ENCODE peak calls at places on chromosomes 4 and X, in nine cellular contexts. Z, V, Y, H, Q, G, T, J and M are unnamed samples.

GRCh38 chr4:107349266-107349665 is 313.2 kb upstream of the DKK2 start:
- DNase-seq in Z (no peak), V (no peak), Y (no peak), H (no peak), Q (no peak), G (no peak), T (no peak), J (no peak), M (no peak)

GRCh38 chr4:124322234-124322831 is 390.2 kb downstream of the ANKRD50 start:
- DNase-seq in Z (no peak), V (peak; percentile 29), Y (peak; percentile 73), H (no peak), Q (peak; percentile 69), G (no peak), T (peak; percentile 64), J (no peak), M (no peak)

GRCh38 chrX:22389544-22390243 is 117.0 kb downstream of the CBLL2 start:
- DNase-seq in Z (no peak), V (no peak), Y (peak; percentile 80), H (no peak), Q (peak; percentile 73), G (no peak), T (peak; percentile 92), J (no peak), M (no peak)

GRCh38 chr4:15040916-15041463 is 38.7 kb downstream of the CPEB2 start:
- DNase-seq in Z (no peak), V (no peak), Y (peak; percentile 43), H (no peak), Q (no peak), G (no peak), T (peak; percentile 44), J (no peak), M (no peak)

GRCh38 chrX:70434914-70435586 is 9.6 kb upstream of the DLG3 start:
- DNase-seq in Z (no peak), V (peak; percentile 10), Y (peak; percentile 55), H (peak; percentile 34), Q (no peak), G (no peak), T (peak; percentile 18), J (no peak), M (no peak)

GRCh38 chr4:102429553-102429952 is 71.6 kb upstream of the NFKB1 start:
- DNase-seq in Z (no peak), V (no peak), Y (peak; percentile 93), H (no peak), Q (peak; percentile 86), G (no peak), T (peak; percentile 79), J (no peak), M (no peak)

GRCh38 chrX:42976729-42977366 is 198.9 kb upstream of the PPP1R2C start:
- DNase-seq in Z (no peak), V (no peak), Y (no peak), H (no peak), Q (no peak), G (no peak), T (no peak), J (no peak), M (no peak)

GRCh38 chr4:75432683-75433082 is 81.5 kb downstream of the RCHY1 start:
- DNase-seq in Z (no peak), V (peak; percentile 31), Y (peak; percentile 27), H (no peak), Q (peak; percentile 43), G (no peak), T (peak; percentile 28), J (no peak), M (no peak)

GRCh38 chrX:131741103-131741581 is 197.3 kb downstream of the OR13H1 start:
- DNase-seq in Z (no peak), V (no peak), Y (no peak), H (no peak), Q (no peak), G (no peak), T (peak; percentile 77), J (no peak), M (no peak)

GRCh38 chr4:151604238-151604637 is 156.6 kb downstream of the GATB start:
- DNase-seq in Z (no peak), V (no peak), Y (peak; percentile 44), H (no peak), Q (peak; percentile 36), G (no peak), T (peak; percentile 46), J (no peak), M (no peak)

DNA sequence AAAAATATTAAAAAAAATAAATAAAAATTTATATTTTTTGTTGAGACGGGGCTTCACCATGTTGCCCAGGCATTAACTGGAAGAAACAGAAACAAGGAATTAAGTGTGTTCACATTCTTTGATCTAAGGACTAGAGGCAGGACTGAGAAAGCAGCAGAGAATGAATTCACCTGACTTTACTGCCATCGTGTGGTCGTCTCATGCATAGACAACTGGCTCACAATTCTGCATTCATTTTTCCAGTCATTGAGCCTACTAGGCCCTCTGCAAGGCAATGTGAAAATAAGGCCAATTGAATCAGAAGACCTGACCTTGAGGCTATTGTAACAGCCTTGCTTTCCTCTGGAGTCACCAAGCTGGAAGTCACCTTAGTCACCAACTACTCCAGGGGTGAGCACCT is 37.4 kb downstream of the LHFPL1 start:
- DNase-seq in Z (no peak), V (peak; percentile 79), Y (peak; percentile 62), H (no peak), Q (peak; percentile 51), G (no peak), T (peak; percentile 64), J (peak; percentile 3), M (no peak)
- TF ChIP-seq CTCF in Z (no peak), V (peak; percentile 89), Y (peak; percentile 55), H (peak; percentile 54), Q (peak; percentile 62), G (peak; percentile 40), T (peak; percentile 83), J (peak; percentile 52), M (peak; percentile 30)

DNA sequence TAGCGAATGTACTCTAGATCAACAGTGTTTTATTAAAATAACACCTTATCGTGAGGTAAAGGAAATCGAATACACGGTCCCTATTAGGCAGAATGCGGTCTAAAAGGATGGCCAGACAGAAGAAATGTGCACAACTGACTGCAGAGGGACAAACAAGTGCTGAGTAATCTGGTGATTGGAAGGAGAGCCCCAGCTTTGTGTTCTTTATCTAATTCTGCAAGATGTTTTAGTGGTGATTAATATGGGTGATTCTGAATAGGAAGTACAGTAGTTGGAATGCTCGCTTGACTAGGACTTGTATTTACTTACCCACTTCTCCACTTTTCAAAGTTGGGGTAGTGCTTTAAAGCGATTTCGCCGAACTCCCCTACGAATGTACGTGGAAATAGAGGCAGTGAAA is 1.2 kb downstream of the WDR44 start:
- DNase-seq in Z (no peak), V (peak; percentile 19), Y (peak; percentile 67), H (no peak), Q (peak; percentile 47), G (no peak), T (peak; percentile 68), J (no peak), M (no peak)
- TF ChIP-seq CTCF in Z (no peak), V (no peak), Y (no peak), H (no peak), Q (no peak), G (no peak), T (no peak), J (no peak), M (no peak)

GRCh38 chr4:52425751-52426326 is 233.3 kb downstream of the USP46 start:
- DNase-seq in Z (no peak), V (no peak), Y (no peak), H (no peak), Q (peak; percentile 44), G (no peak), T (no peak), J (no peak), M (no peak)

GRCh38 chr4:52423967-52424366 is 235.1 kb downstream of the USP46 start:
- DNase-seq in Z (no peak), V (no peak), Y (no peak), H (no peak), Q (peak; percentile 18), G (no peak), T (no peak), J (no peak), M (no peak)

GRCh38 chr4:52420330-52420729 is 238.8 kb downstream of the USP46 start:
- DNase-seq in Z (no peak), V (no peak), Y (no peak), H (no peak), Q (no peak), G (peak; percentile 61), T (no peak), J (no peak), M (no peak)

GRCh38 chr4:52421811-52422213 is 237.3 kb downstream of the USP46 start:
- DNase-seq in Z (no peak), V (no peak), Y (no peak), H (no peak), Q (no peak), G (no peak), T (peak; percentile 74), J (no peak), M (no peak)
- TF ChIP-seq CTCF in Z (no peak), V (no peak), Y (no peak), H (no peak), Q (no peak), G (no peak), T (no peak), J (no peak), M (no peak)

GRCh38 chr4:46329118-46329976 is 60.6 kb downstream of the GABRA2 start:
- DNase-seq in Z (no peak), V (peak; percentile 78), Y (peak; percentile 56), H (no peak), Q (peak; percentile 74), G (no peak), T (peak; percentile 44), J (no peak), M (no peak)
- TF ChIP-seq CTCF in Z (no peak), V (peak; percentile 72), Y (peak; percentile 40), H (no peak), Q (peak; percentile 63), G (no peak), T (peak; percentile 51), J (no peak), M (no peak)

DNA sequence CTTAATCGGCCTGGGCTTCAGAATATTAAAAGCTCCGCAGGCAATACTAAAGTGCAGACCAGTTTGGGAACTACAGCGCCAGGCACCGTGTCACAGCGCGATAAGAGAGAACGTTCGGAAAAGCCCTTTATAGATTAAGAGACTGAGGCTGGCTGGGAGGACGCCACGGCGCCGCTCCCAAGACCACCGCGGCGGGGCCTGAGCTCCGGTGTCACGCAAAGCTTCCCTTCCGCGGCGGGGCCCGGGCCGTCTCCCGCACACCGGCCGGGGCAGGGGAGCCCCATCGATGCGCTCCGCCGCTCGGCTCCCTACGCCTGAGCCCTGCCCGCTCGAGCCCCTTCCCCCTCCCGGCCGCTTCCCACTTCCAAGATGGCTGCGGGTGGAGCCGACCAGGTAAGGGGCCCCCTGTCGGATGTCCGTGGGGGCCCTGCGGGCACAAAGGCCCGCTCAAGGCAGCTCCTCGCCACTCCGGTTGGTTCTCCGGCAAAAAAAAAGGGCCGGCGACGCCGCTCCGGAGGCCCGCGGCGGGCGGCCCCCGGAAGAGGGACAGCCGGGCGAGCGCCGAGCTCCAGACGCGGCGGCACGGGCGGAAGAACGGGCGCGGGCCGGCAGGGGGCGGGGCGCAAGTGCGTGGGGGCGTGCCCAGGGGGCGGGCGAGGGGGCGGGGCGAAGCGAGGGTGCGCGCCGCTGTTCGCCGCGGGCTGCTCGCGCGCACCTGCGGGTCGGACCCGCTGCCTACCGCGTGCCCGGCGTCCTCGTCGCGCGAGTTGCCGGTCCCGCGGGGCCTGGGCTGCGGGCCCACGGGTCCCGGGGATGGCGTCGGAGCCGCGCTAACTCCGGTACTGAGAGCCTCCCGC is at the start of gene TBC1D14:
- DNase-seq in Z (peak; percentile 88), V (peak; percentile 95), Y (peak; percentile 85), H (peak; percentile 51), Q (peak; percentile 66), G (peak; percentile 97), T (peak; percentile 74), J (peak; percentile 84), M (peak; percentile 83)
- TF ChIP-seq CTCF in Z (no peak), V (peak; percentile 43), Y (no peak), H (peak; percentile 22), Q (no peak), G (peak; percentile 13), T (no peak), J (no peak), M (no peak)